ENCODE peak calls at places on chromosomes 13 and 19, in five cellular contexts. H, A, Y, O and P are unnamed samples.

GRCh38 chr19:43699506-43700367 is 16.1 kb upstream of the IRGC start:
- DNase-seq in H (no peak), A (no peak), Y (peak; percentile 52), O (peak; percentile 61), P (no peak)

GRCh38 chr13:42753697-42754096 is 27.7 kb upstream of the FAM216B start:
- DNase-seq in H (no peak), A (no peak), Y (no peak), O (no peak), P (no peak)

GRCh38 chr13:83940742-83941141 is 58.5 kb upstream of the SLITRK1 start:
- DNase-seq in H (no peak), A (no peak), Y (peak; percentile 1), O (no peak), P (no peak)

GRCh38 chr19:30668521-30669155 is 296.5 kb downstream of the ZNF536 start:
- DNase-seq in H (no peak), A (no peak), Y (no peak), O (no peak), P (no peak)

GRCh38 chr19:39038098-39038497 is 5.7 kb upstream of the FBXO27 start:
- DNase-seq in H (no peak), A (no peak), Y (peak; percentile 75), O (peak; percentile 69), P (no peak)

GRCh38 chr19:47446534-47447469 is 24.9 kb downstream of the SLC8A2 start:
- DNase-seq in H (no peak), A (no peak), Y (peak; percentile 21), O (peak; percentile 26), P (no peak)

GRCh38 chr19:30535011-30535410 is 162.8 kb downstream of the ZNF536 start:
- DNase-seq in H (no peak), A (no peak), Y (peak; percentile 35), O (peak; percentile 6), P (no peak)

GRCh38 chr19:45293682-45294081 is 29.0 kb downstream of the CKM start:
- DNase-seq in H (no peak), A (peak; percentile 13), Y (no peak), O (no peak), P (no peak)

GRCh38 chr19:47471733-47472457 is at the start of gene SLC8A2:
- DNase-seq in H (no peak), A (peak; percentile 36), Y (peak; percentile 67), O (peak; percentile 72), P (peak; percentile 22)

GRCh38 chr19:13846533-13847032 is 30.4 kb upstream of the NANOS3 start:
- DNase-seq in H (peak; percentile 98), A (peak; percentile 88), Y (peak; percentile 96), O (peak; percentile 99), P (peak; percentile 92)

GRCh38 chr19:35073516-35073915 is 32.0 kb downstream of the HPN start:
- DNase-seq in H (no peak), A (no peak), Y (no peak), O (no peak), P (no peak)

GRCh38 chr19:43784251-43784980 is 3.6 kb upstream of the KCNN4 start:
- DNase-seq in H (no peak), A (peak; percentile 59), Y (peak; percentile 92), O (peak; percentile 94), P (peak; percentile 73)

GRCh38 chr19:48443262-48443661 is 2.5 kb upstream of the GRWD1 start:
- DNase-seq in H (no peak), A (no peak), Y (peak; percentile 50), O (no peak), P (no peak)

GRCh38 chr13:102642475-102642874 is 45.7 kb downstream of the TPP2 start:
- DNase-seq in H (no peak), A (no peak), Y (no peak), O (no peak), P (no peak)

GRCh38 chr19:15252398-15253018 is 20.3 kb upstream of the EPHX3 start:
- DNase-seq in H (no peak), A (no peak), Y (peak; percentile 77), O (peak; percentile 65), P (no peak)

GRCh38 chr19:10808937-10809655 is 26.9 kb downstream of the TMED1 start:
- DNase-seq in H (peak; percentile 18), A (peak; percentile 12), Y (peak; percentile 46), O (peak; percentile 71), P (peak; percentile 24)

GRCh38 chr13:71316964-71317363 is 550.0 kb downstream of the DACH1 start:
- DNase-seq in H (no peak), A (no peak), Y (no peak), O (no peak), P (no peak)

GRCh38 chr13:45718992-45719391 is 16.9 kb downstream of the CBY2 start:
- DNase-seq in H (no peak), A (no peak), Y (peak; percentile 8), O (no peak), P (no peak)

GRCh38 chr19:55115446-55116065 is 1.9 kb downstream of the PPP1R12C start:
- DNase-seq in H (no peak), A (no peak), Y (peak; percentile 52), O (no peak), P (no peak)

GRCh38 chr19:31110331-31110730 is 238.9 kb downstream of the TSHZ3 start:
- DNase-seq in H (no peak), A (no peak), Y (peak; percentile 70), O (peak; percentile 70), P (no peak)

GRCh38 chr13:110214637-110215036 is 92.3 kb downstream of the COL4A1 start:
- DNase-seq in H (no peak), A (no peak), Y (no peak), O (no peak), P (no peak)

GRCh38 chr19:48671456-48671995 is 1.3 kb downstream of the NTN5 start:
- DNase-seq in H (no peak), A (no peak), Y (no peak), O (no peak), P (no peak)

GRCh38 chr13:100269837-100270236 is 180.9 kb downstream of the PCCA start:
- DNase-seq in H (no peak), A (no peak), Y (peak; percentile 31), O (peak; percentile 81), P (no peak)

GRCh38 chr19:43552198-43552450 is 19.1 kb downstream of the ZNF575 start:
- DNase-seq in H (no peak), A (no peak), Y (no peak), O (no peak), P (no peak)

GRCh38 chr13:89061821-89062220 is 1390.7 kb downstream of the SLITRK5 start:
- DNase-seq in H (no peak), A (no peak), Y (no peak), O (no peak), P (no peak)

GRCh38 chr13:42892760-42893159 is 99.3 kb downstream of the EPSTI1 start:
- DNase-seq in H (no peak), A (no peak), Y (peak; percentile 76), O (peak; percentile 30), P (no peak)

GRCh38 chr19:6828698-6829633 is 56.5 kb downstream of the VAV1 start:
- DNase-seq in H (peak; percentile 26), A (peak; percentile 46), Y (peak; percentile 10), O (no peak), P (no peak)

GRCh38 chr19:57280913-57281425 is 684 bp downstream of the ZNF460 start:
- DNase-seq in H (no peak), A (peak; percentile 7), Y (peak; percentile 46), O (peak; percentile 29), P (no peak)

GRCh38 chr13:98504371-98504963 is 72.4 kb downstream of the STK24 start:
- DNase-seq in H (no peak), A (no peak), Y (no peak), O (no peak), P (no peak)

GRCh38 chr19:27966390-27966816 is 1246.5 kb downstream of the UQCRFS1 start:
- DNase-seq in H (no peak), A (no peak), Y (peak; percentile 48), O (peak; percentile 14), P (no peak)

GRCh38 chr19:5186293-5187050 is 154.1 kb downstream of the PTPRS start:
- DNase-seq in H (no peak), A (no peak), Y (peak; percentile 94), O (peak; percentile 65), P (no peak)

GRCh38 chr19:1815605-1816529 is 3.8 kb upstream of the ATP8B3 start:
- DNase-seq in H (no peak), A (no peak), Y (no peak), O (no peak), P (no peak)

GRCh38 chr19:7507884-7508283 is 8.0 kb upstream of the ZNF358 start:
- DNase-seq in H (no peak), A (no peak), Y (peak; percentile 93), O (peak; percentile 91), P (peak; percentile 85)

GRCh38 chr13:110047511-110047910 is 259.4 kb downstream of the COL4A1 start:
- DNase-seq in H (no peak), A (no peak), Y (no peak), O (peak; percentile 22), P (no peak)

GRCh38 chr13:98300956-98301641 is 124.0 kb upstream of the RNF113B start:
- DNase-seq in H (no peak), A (no peak), Y (peak; percentile 67), O (peak; percentile 40), P (no peak)

GRCh38 chr19:15290149-15290548 is 42.2 kb downstream of the BRD4 start:
- DNase-seq in H (no peak), A (no peak), Y (no peak), O (no peak), P (no peak)